ENCODE peak calls at places on chromosomes 7 and 10, in four cellular contexts. O is WTC11, R is mesothelial cell of epicardium, M is tibial artery. P is an unnamed sample.

GRCh38 chr10:69938541-69938991 is 114.1 kb upstream of the MACROH2A2 start:
- DNase-seq in O (no peak), R (no peak), M (no peak), P (no peak)

GRCh38 chr10:86376852-86377796 is 10.5 kb upstream of the GRID1 start:
- DNase-seq in O (peak; percentile 95), R (peak; percentile 96), M (peak; percentile 57), P (peak; percentile 52)

GRCh38 chr10:117350905-117351304 is 24.3 kb downstream of the PDZD8 start:
- DNase-seq in O (no peak), R (no peak), M (no peak), P (no peak)

GRCh38 chr10:131261890-131262289 is 49.6 kb downstream of the TCERG1L start:
- DNase-seq in O (no peak), R (no peak), M (no peak), P (no peak)

GRCh38 chr7:36852017-36852416 is 127.7 kb upstream of the AOAH start:
- DNase-seq in O (no peak), R (no peak), M (no peak), P (no peak)

GRCh38 chr7:139909379-139910050 is 80.5 kb downstream of the TBXAS1 start:
- DNase-seq in O (no peak), R (no peak), M (no peak), P (no peak)

GRCh38 chr10:59734063-59734462 is 19.2 kb downstream of the MRLN start:
- DNase-seq in O (no peak), R (no peak), M (no peak), P (no peak)

GRCh38 chr7:121329460-121330052 is 756 bp downstream of the WNT16 start:
- DNase-seq in O (peak; percentile 71), R (peak; percentile 62), M (no peak), P (peak; percentile 64)

GRCh38 chr10:132963430-132963960 is 21.1 kb upstream of the CFAP46 start:
- DNase-seq in O (no peak), R (no peak), M (no peak), P (no peak)

GRCh38 chr7:39720586-39720985 is 97.2 kb downstream of the RALA start:
- DNase-seq in O (no peak), R (no peak), M (no peak), P (peak; percentile 14)

GRCh38 chr7:27168265-27168947 is 3.1 kb upstream of the HOXA9 start:
- DNase-seq in O (peak; percentile 35), R (no peak), M (no peak), P (peak; percentile 60)

GRCh38 chr7:129993275-129993674 is 40.5 kb upstream of the UBE2H start:
- DNase-seq in O (no peak), R (no peak), M (no peak), P (peak; percentile 62)

GRCh38 chr10:66783296-66783695 is 142.5 kb upstream of the LRRTM3 start:
- DNase-seq in O (no peak), R (no peak), M (no peak), P (peak; percentile 56)

GRCh38 chr10:110944997-110945396 is 25.6 kb downstream of the SHOC2 start:
- DNase-seq in O (no peak), R (no peak), M (no peak), P (no peak)